ENCODE peak calls at places on chromosomes 2 and 18, in six cellular contexts. P, Y, E, H, J and M are unnamed samples.

GRCh38 chr2:89850481-89850880 is 1159.0 kb downstream of the RPIA start:
- DNase-seq in P (no peak), Y (no peak), E (no peak), H (no peak), J (no peak), M (no peak)

GRCh38 chr2:190404487-190404886 is 3.7 kb upstream of the MFSD6 start:
- DNase-seq in P (no peak), Y (no peak), E (no peak), H (no peak), J (no peak), M (no peak)

GRCh38 chr2:232988444-232988843 is 24.6 kb downstream of the NGEF start:
- DNase-seq in P (no peak), Y (no peak), E (peak; percentile 68), H (no peak), J (peak; percentile 48), M (no peak)

GRCh38 chr2:152415231-152415642 is 80.3 kb downstream of the FMNL2 start:
- DNase-seq in P (no peak), Y (no peak), E (no peak), H (no peak), J (no peak), M (no peak)

GRCh38 chr2:199979841-199980628 is 24.7 kb downstream of the MAIP1 start:
- DNase-seq in P (peak; percentile 69), Y (peak; percentile 75), E (peak; percentile 87), H (peak; percentile 77), J (peak; percentile 86), M (peak; percentile 89)

GRCh38 chr18:11040823-11041712 is 108.3 kb downstream of the PIEZO2 start:
- DNase-seq in P (no peak), Y (peak; percentile 51), E (no peak), H (no peak), J (no peak), M (no peak)

GRCh38 chr2:190578158-190579057 is 43.9 kb upstream of the NEMP2 start:
- DNase-seq in P (no peak), Y (no peak), E (peak; percentile 65), H (no peak), J (no peak), M (no peak)

GRCh38 chr18:27869735-27870134 is 307.2 kb downstream of the CDH2 start:
- DNase-seq in P (no peak), Y (no peak), E (no peak), H (no peak), J (no peak), M (no peak)

GRCh38 chr2:5699963-5700362 is 7.8 kb downstream of the SOX11 start:
- DNase-seq in P (no peak), Y (no peak), E (no peak), H (no peak), J (no peak), M (no peak)
- H3K4me1 ChIP-seq in P (no peaks in the 10 kb centered on the region), Y (peaks cover 12% of the 10 kb centered on the region), E (peaks cover 18% of the 10 kb centered on the region), H (no peaks in the 10 kb centered on the region), J (peaks cover 12% of the 10 kb centered on the region), M (peaks cover 20% of the 10 kb centered on the region)

DNA sequence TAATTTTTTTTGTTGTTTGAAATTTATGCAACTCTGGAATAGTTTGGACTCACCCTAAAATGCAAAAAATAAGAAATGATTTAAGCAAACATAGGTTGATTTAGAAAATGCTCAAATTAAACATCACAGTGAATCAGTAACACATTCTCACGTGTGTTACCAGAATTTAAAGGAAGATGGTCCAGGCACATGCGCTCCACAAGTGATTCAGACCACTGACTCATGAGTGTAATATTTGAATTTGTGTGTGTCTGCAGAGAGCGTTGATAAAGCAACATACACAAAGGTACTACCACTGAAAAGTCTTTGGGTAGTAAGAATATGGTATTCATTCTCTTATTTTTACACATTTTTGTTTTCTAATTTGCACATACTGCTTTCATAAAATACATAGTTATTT is 7.9 kb downstream of the SS18 start:
- DNase-seq in P (no peak), Y (no peak), E (no peak), H (no peak), J (no peak), M (no peak)
- H3K27me3 ChIP-seq in P (no peaks in the 10 kb centered on the region), Y (no peaks in the 10 kb centered on the region), E (no peaks in the 10 kb centered on the region), H (no peaks in the 10 kb centered on the region), J (no peaks in the 10 kb centered on the region), M (no peaks in the 10 kb centered on the region)

GRCh38 chr18:57376503-57376902 is 24.1 kb downstream of the ST8SIA3 start:
- DNase-seq in P (no peak), Y (peak; percentile 29), E (no peak), H (no peak), J (no peak), M (no peak)
- H3K27ac ChIP-seq in P (no peak overlapping the region), Y (no peak overlapping the region), E (no peak overlapping the region), H (no peak overlapping the region), J (no peak overlapping the region), M (no peak overlapping the region)

DNA sequence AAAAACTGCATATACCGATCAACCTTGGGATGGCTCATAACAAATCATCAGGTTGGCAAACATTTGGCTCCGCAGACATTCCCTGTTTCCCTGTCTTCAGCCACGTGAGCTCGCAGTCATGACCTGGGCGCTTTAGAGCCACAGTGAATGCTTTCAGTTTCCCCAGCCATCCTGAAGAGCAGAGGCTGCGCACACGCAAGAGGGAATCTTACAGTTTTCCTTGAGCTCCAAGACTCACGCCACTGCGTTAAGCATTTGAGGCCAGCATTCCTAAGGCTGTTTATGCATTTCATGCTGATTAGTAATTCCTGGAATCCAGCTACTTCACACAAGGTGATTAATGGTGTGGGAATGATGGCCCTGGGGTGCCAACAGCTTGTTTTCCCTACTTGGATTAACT is 95.1 kb downstream of the MTCL1 start:
- DNase-seq in P (no peak), Y (no peak), E (no peak), H (no peak), J (no peak), M (no peak)
- H3K4me1 ChIP-seq in P (no peaks in the 10 kb centered on the region), Y (no peaks in the 10 kb centered on the region), E (peaks cover 13% of the 10 kb centered on the region), H (no peaks in the 10 kb centered on the region), J (peaks cover 9% of the 10 kb centered on the region), M (peaks cover 44% of the 10 kb centered on the region)

DNA sequence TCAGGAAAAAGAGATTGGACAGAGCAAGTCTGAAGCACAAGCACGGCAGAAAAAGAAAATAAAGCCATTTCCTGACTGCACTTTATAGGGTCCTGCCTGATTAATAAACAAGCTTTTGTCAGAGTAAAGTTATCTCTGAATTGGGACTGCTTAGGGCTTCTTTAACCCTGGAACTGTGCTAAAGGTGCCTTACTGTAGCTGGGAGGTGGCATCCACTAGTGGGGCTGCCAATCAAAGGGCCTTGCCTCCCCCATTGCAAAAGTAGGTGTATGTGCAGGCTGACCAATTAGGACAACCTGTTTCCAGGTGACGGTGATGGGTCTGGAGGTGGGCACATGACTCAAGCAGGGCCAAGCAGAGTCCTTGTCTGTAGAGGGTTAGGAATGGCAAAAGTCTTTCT is 57.4 kb upstream of the RAPH1 start:
- DNase-seq in P (no peak), Y (no peak), E (no peak), H (no peak), J (no peak), M (no peak)
- H3K27me3 ChIP-seq in P (no peaks in the 10 kb centered on the region), Y (no peaks in the 10 kb centered on the region), E (no peaks in the 10 kb centered on the region), H (no peaks in the 10 kb centered on the region), J (no peaks in the 10 kb centered on the region), M (no peaks in the 10 kb centered on the region)

DNA sequence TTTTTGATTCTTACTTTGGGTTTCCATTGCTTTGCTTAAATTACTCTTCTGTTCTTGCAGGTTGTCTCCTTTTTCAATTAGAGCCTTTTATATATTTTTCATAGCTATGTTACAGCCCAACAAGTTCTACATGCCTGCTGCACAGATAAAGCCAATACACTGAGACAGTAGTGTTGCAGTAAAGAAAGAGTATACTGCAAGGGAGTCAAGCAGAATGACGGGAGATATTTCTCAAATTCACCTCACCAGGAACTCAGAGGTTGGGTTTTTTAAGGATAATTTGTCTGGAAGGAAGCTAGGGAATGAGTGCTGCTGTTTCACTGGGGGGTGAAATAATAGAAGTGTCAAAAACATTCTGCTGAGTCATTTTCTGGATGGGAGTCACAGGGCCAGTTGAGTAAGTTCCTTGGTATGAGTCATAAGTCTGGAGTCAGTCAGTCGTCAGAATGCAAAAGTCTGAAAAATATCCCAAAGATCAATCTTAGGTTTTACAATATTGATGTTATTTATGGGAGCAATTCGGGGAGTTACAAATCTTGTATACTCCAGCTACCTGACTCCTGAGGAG is 193.0 kb upstream of the RGPD4 start:
- DNase-seq in P (no peak), Y (no peak), E (no peak), H (no peak), J (no peak), M (no peak)
- H3K27ac ChIP-seq in P (no peak overlapping the region), Y (no peak overlapping the region), E (no peak overlapping the region), H (no peak overlapping the region), J (no peak overlapping the region), M (no peak overlapping the region)